ENCODE peak calls at places on chromosomes 13 and 19, in six cellular contexts. One of them, this sample, is unnamed.

GRCh38 chr19:46369817-46370216 is 22.9 kb downstream of the PPP5C start:
- DNase-seq in mesenchymal stem cell: no peak
- DNase-seq in IMR-90: peak; percentile 38
- DNase-seq in H1: no peak
- DNase-seq in neuronal stem cell: no peak
- DNase-seq in H9: no peak
- DNase-seq in this sample: no peak

GRCh38 chr13:94444826-94445225 is 34.7 kb downstream of the DCT start:
- DNase-seq in H1: no peak
- DNase-seq in neuronal stem cell: no peak
- DNase-seq in IMR-90: no peak
- DNase-seq in mesenchymal stem cell: no peak
- DNase-seq in H9: no peak
- DNase-seq in this sample: no peak

GRCh38 chr13:86877449-86877848 is 793.7 kb upstream of the SLITRK5 start:
- DNase-seq in IMR-90: no peak
- DNase-seq in mesenchymal stem cell: peak; percentile 9
- DNase-seq in H1: no peak
- DNase-seq in H9: no peak
- DNase-seq in neuronal stem cell: no peak
- DNase-seq in this sample: no peak

GRCh38 chr19:3868770-3869456 is at the start of gene ZFR2:
- DNase-seq in IMR-90: no peak
- DNase-seq in H9: peak; percentile 78
- DNase-seq in neuronal stem cell: no peak
- DNase-seq in H1: no peak
- DNase-seq in mesenchymal stem cell: no peak
- DNase-seq in this sample: peak; percentile 82

GRCh38 chr19:17889609-17890214 is 18.0 kb downstream of the SLC5A5 start:
- DNase-seq in neuronal stem cell: peak; percentile 67
- DNase-seq in mesenchymal stem cell: peak; percentile 59
- DNase-seq in H9: peak; percentile 77
- DNase-seq in H1: no peak
- DNase-seq in IMR-90: peak; percentile 37
- DNase-seq in this sample: peak; percentile 74

GRCh38 chr13:107375701-107376350 is 807.9 kb upstream of the ARGLU1 start:
- DNase-seq in IMR-90: no peak
- DNase-seq in H1: no peak
- DNase-seq in neuronal stem cell: no peak
- DNase-seq in mesenchymal stem cell: no peak
- DNase-seq in H9: no peak
- DNase-seq in this sample: no peak

GRCh38 chr13:110644892-110645521 is 29.7 kb downstream of the NAXD start:
- DNase-seq in H9: peak; percentile 93
- DNase-seq in neuronal stem cell: peak; percentile 65
- DNase-seq in mesenchymal stem cell: peak; percentile 75
- DNase-seq in H1: peak; percentile 87
- DNase-seq in IMR-90: peak; percentile 55
- DNase-seq in this sample: peak; percentile 92

GRCh38 chr19:47203254-47203653 is 27.7 kb downstream of the BBC3 start:
- DNase-seq in neuronal stem cell: no peak
- DNase-seq in H1: no peak
- DNase-seq in mesenchymal stem cell: no peak
- DNase-seq in IMR-90: no peak
- DNase-seq in H9: no peak
- DNase-seq in this sample: no peak

GRCh38 chr13:52414963-52415362 is 9.0 kb upstream of the THSD1 start:
- DNase-seq in H1: no peak
- DNase-seq in mesenchymal stem cell: peak; percentile 34
- DNase-seq in H9: no peak
- DNase-seq in neuronal stem cell: no peak
- DNase-seq in IMR-90: peak; percentile 69
- DNase-seq in this sample: no peak

GRCh38 chr19:36215276-36216171 is 618 bp downstream of the ZNF146 start:
- DNase-seq in H1: no peak
- DNase-seq in neuronal stem cell: peak; percentile 5
- DNase-seq in mesenchymal stem cell: peak; percentile 70
- DNase-seq in IMR-90: peak; percentile 62
- DNase-seq in H9: no peak
- DNase-seq in this sample: peak; percentile 23

GRCh38 chr13:101230271-101230890 is 185.9 kb downstream of the NALCN start:
- DNase-seq in IMR-90: peak; percentile 15
- DNase-seq in H1: no peak
- DNase-seq in neuronal stem cell: no peak
- DNase-seq in H9: no peak
- DNase-seq in mesenchymal stem cell: no peak
- DNase-seq in this sample: peak; percentile 14

GRCh38 chr13:23952796-23953195 is 55.5 kb upstream of the C1QTNF9B start:
- DNase-seq in H9: no peak
- DNase-seq in neuronal stem cell: no peak
- DNase-seq in mesenchymal stem cell: no peak
- DNase-seq in H1: no peak
- DNase-seq in IMR-90: no peak
- DNase-seq in this sample: no peak

GRCh38 chr19:30718728-30719127 is 346.5 kb downstream of the ZNF536 start:
- DNase-seq in H1: no peak
- DNase-seq in H9: no peak
- DNase-seq in IMR-90: no peak
- DNase-seq in mesenchymal stem cell: no peak
- DNase-seq in neuronal stem cell: no peak
- DNase-seq in this sample: no peak

GRCh38 chr19:43759515-43759914 is 4.8 kb upstream of the SMG9 start:
- DNase-seq in H9: no peak
- DNase-seq in IMR-90: peak; percentile 55
- DNase-seq in neuronal stem cell: no peak
- DNase-seq in H1: no peak
- DNase-seq in mesenchymal stem cell: peak; percentile 65
- DNase-seq in this sample: peak; percentile 37

GRCh38 chr13:89967701-89968100 is 1379.8 kb upstream of the MIR17HG start:
- DNase-seq in mesenchymal stem cell: no peak
- DNase-seq in IMR-90: no peak
- DNase-seq in neuronal stem cell: no peak
- DNase-seq in H1: no peak
- DNase-seq in H9: no peak
- DNase-seq in this sample: peak; percentile 43

GRCh38 chr13:30600470-30600869 is 17.2 kb upstream of the USPL1 start:
- DNase-seq in IMR-90: no peak
- DNase-seq in mesenchymal stem cell: no peak
- DNase-seq in H9: no peak
- DNase-seq in H1: no peak
- DNase-seq in neuronal stem cell: no peak
- DNase-seq in this sample: no peak
- H2BK15ac ChIP-seq in IMR-90: no peak overlapping the region
- H2BK15ac ChIP-seq in mesenchymal stem cell: no peak overlapping the region
- H2BK15ac ChIP-seq in H9: no peak overlapping the region
- H2BK15ac ChIP-seq in H1: no peak overlapping the region
- H2BK15ac ChIP-seq in neuronal stem cell: no peak overlapping the region
- H2BK15ac ChIP-seq in this sample: no peak overlapping the region

GRCh38 chr13:80201686-80202085 is 139.2 kb downstream of the SPRY2 start:
- DNase-seq in neuronal stem cell: no peak
- DNase-seq in mesenchymal stem cell: no peak
- DNase-seq in H1: no peak
- DNase-seq in IMR-90: no peak
- DNase-seq in H9: no peak
- DNase-seq in this sample: no peak

GRCh38 chr13:80199067-80199466 is 141.9 kb downstream of the SPRY2 start:
- DNase-seq in H1: no peak
- DNase-seq in IMR-90: no peak
- DNase-seq in mesenchymal stem cell: no peak
- DNase-seq in H9: no peak
- DNase-seq in neuronal stem cell: no peak
- DNase-seq in this sample: no peak

GRCh38 chr13:80199585-80200292 is 141.2 kb downstream of the SPRY2 start:
- DNase-seq in H9: no peak
- DNase-seq in H1: no peak
- DNase-seq in mesenchymal stem cell: no peak
- DNase-seq in neuronal stem cell: no peak
- DNase-seq in IMR-90: no peak
- DNase-seq in this sample: no peak

DNA sequence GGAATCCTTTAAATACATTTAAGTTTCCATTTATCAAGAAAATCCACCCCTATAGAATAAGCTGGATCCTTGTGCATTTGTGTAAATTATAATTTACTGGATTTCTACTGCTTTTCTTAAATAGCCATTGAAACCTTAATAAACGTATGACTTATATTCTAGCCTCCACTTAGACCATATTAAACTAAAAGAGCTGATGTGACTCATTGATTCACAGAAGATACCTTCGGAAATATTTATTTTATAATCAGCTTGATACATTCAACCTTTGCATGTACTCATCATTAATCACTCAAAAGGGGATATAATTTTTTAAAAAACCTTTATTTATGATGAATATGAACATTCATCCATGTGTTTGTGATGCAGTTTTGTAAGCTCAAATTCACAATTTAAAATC is 136.3 kb downstream of the SPRY2 start:
- DNase-seq in H1: no peak
- DNase-seq in IMR-90: peak; percentile 38
- DNase-seq in H9: no peak
- DNase-seq in mesenchymal stem cell: no peak
- DNase-seq in neuronal stem cell: no peak
- DNase-seq in this sample: no peak
- H2BK15ac ChIP-seq in H1: no peak overlapping the region
- H2BK15ac ChIP-seq in IMR-90: no peak overlapping the region
- H2BK15ac ChIP-seq in H9: no peak overlapping the region
- H2BK15ac ChIP-seq in mesenchymal stem cell: no peak overlapping the region
- H2BK15ac ChIP-seq in neuronal stem cell: no peak overlapping the region
- H2BK15ac ChIP-seq in this sample: no peak overlapping the region

GRCh38 chr19:14571695-14572490 is at the start of gene NDUFB7:
- DNase-seq in mesenchymal stem cell: peak; percentile 96
- DNase-seq in H1: peak; percentile 87
- DNase-seq in IMR-90: peak; percentile 95
- DNase-seq in neuronal stem cell: peak; percentile 82
- DNase-seq in H9: peak; percentile 96
- DNase-seq in this sample: peak; percentile 98
- H2BK15ac ChIP-seq in mesenchymal stem cell: no peak within 1 kb of the TSS
- H2BK15ac ChIP-seq in H1: no peak within 1 kb of the TSS
- H2BK15ac ChIP-seq in IMR-90: no peak within 1 kb of the TSS
- H2BK15ac ChIP-seq in neuronal stem cell: no peak within 1 kb of the TSS
- H2BK15ac ChIP-seq in H9: no peak within 1 kb of the TSS
- H2BK15ac ChIP-seq in this sample: no peak within 1 kb of the TSS

GRCh38 chr13:31069808-31070544 is 91.7 kb downstream of the HSPH1 start:
- DNase-seq in H1: no peak
- DNase-seq in mesenchymal stem cell: no peak
- DNase-seq in neuronal stem cell: no peak
- DNase-seq in IMR-90: no peak
- DNase-seq in H9: no peak
- DNase-seq in this sample: peak; percentile 36

GRCh38 chr13:31073859-31074718 is 87.6 kb downstream of the HSPH1 start:
- DNase-seq in mesenchymal stem cell: peak; percentile 88
- DNase-seq in IMR-90: peak; percentile 69
- DNase-seq in H9: no peak
- DNase-seq in H1: no peak
- DNase-seq in neuronal stem cell: peak; percentile 15
- DNase-seq in this sample: peak; percentile 55

GRCh38 chr13:31072041-31072440 is 89.7 kb downstream of the HSPH1 start:
- DNase-seq in neuronal stem cell: no peak
- DNase-seq in H1: no peak
- DNase-seq in IMR-90: peak; percentile 41
- DNase-seq in mesenchymal stem cell: peak; percentile 71
- DNase-seq in H9: no peak
- DNase-seq in this sample: no peak

GRCh38 chr13:31074750-31075149 is 87.0 kb downstream of the HSPH1 start:
- DNase-seq in mesenchymal stem cell: no peak
- DNase-seq in IMR-90: no peak
- DNase-seq in H9: no peak
- DNase-seq in neuronal stem cell: no peak
- DNase-seq in H1: no peak
- DNase-seq in this sample: no peak
- H2BK15ac ChIP-seq in mesenchymal stem cell: no peak overlapping the region
- H2BK15ac ChIP-seq in IMR-90: no peak overlapping the region
- H2BK15ac ChIP-seq in H9: no peak overlapping the region
- H2BK15ac ChIP-seq in neuronal stem cell: no peak overlapping the region
- H2BK15ac ChIP-seq in H1: no peak overlapping the region
- H2BK15ac ChIP-seq in this sample: no peak overlapping the region

DNA sequence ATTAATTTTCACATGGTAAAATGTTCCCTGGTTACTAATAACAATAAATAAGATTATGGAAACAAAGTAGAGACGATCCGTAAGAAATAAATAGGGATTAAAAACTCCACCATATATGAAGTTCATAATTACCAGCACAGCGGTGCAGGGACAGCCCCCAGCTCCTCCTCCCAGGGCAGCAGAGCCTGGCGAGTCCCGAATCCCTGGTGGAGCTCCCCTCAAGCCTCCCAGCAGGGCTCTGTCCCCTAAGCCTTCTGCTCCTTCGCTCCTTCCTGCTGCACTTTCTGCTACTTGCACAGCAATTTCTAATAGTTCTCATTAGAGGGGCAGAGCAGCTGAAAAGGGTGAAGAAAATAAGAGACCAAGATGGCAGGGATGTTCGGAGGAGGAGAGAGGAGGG is 43.6 kb downstream of the RASA3 start:
- DNase-seq in IMR-90: no peak
- DNase-seq in H1: no peak
- DNase-seq in neuronal stem cell: no peak
- DNase-seq in H9: no peak
- DNase-seq in mesenchymal stem cell: no peak
- DNase-seq in this sample: no peak
- H2BK15ac ChIP-seq in IMR-90: no peak overlapping the region
- H2BK15ac ChIP-seq in H1: no peak overlapping the region
- H2BK15ac ChIP-seq in neuronal stem cell: no peak overlapping the region
- H2BK15ac ChIP-seq in H9: no peak overlapping the region
- H2BK15ac ChIP-seq in mesenchymal stem cell: peak overlapping the region; percentile 92
- H2BK15ac ChIP-seq in this sample: no peak overlapping the region

DNA sequence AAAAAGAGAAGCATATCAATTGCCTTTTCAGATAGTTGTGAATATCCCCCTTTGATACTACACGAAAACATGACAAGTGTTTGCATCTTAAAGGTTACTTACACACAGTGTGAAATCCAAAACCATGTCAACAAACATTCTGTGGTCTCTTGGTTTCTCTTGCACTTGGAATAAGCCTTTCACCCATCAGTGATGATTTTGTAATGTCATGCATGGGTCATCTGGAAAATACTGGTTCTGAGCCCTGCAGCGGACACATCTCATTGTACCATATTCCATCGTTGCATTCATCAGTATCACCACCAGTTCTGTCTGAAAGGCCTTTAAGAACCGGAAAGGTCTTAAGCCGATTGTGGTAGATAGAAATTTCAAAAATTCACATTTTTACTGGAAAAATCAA is 65.4 kb upstream of the SOX1 start:
- DNase-seq in IMR-90: no peak
- DNase-seq in H9: no peak
- DNase-seq in mesenchymal stem cell: no peak
- DNase-seq in neuronal stem cell: no peak
- DNase-seq in H1: no peak
- DNase-seq in this sample: no peak
- H2BK15ac ChIP-seq in IMR-90: no peak overlapping the region
- H2BK15ac ChIP-seq in H9: no peak overlapping the region
- H2BK15ac ChIP-seq in mesenchymal stem cell: no peak overlapping the region
- H2BK15ac ChIP-seq in neuronal stem cell: no peak overlapping the region
- H2BK15ac ChIP-seq in H1: no peak overlapping the region
- H2BK15ac ChIP-seq in this sample: no peak overlapping the region

This sample was measured in mesendoderm.